ENCODE peak calls at places on chromosomes 2 and 18, in five cellular contexts. G, T, Y, U and P are unnamed samples.

GRCh38 chr2:153870308-153870707 is 1.4 kb upstream of the GALNT13 start:
- DNase-seq in T (no peak), Y (no peak), U (no peak), G (no peak), P (no peak)

GRCh38 chr2:109475531-109476210 is 138.1 kb downstream of the SEPTIN10 start:
- DNase-seq in U (peak), Y (no peak), G (no peak), T (no peak), P (no peak)

GRCh38 chr2:3091696-3092095 is 285.9 kb downstream of the EIPR1 start:
- DNase-seq in T (no peak), Y (no peak), G (no peak), U (no peak), P (no peak)

GRCh38 chr2:120554625-120555032 is 181.0 kb upstream of the GLI2 start:
- DNase-seq in Y (no peak), G (no peak), U (no peak), T (no peak), P (no peak)

GRCh38 chr2:176099737-176100546 is at the start of gene HOXD12:
- DNase-seq in U (no peak), Y (no peak), G (peak), T (no peak), P (no peak)

GRCh38 chr2:239182981-239183791 is 217.6 kb downstream of the HDAC4 start:
- DNase-seq in G (peak), Y (no peak), U (no peak), T (no peak), P (no peak)

GRCh38 chr2:172107690-172108586 is 5.2 kb upstream of the DLX2 start:
- DNase-seq in G (no peak), Y (no peak), U (no peak), T (no peak), P (no peak)

GRCh38 chr2:40758778-40759177 is 306.9 kb upstream of the SLC8A1 start:
- DNase-seq in Y (no peak), U (no peak), T (no peak), G (no peak), P (no peak)

GRCh38 chr2:71941731-71942575 is 205.7 kb downstream of the CYP26B1 start:
- DNase-seq in Y (no peak), T (no peak), G (no peak), U (no peak), P (peak)

GRCh38 chr2:134169788-134170187 is 84.1 kb upstream of the MGAT5 start:
- DNase-seq in T (no peak), G (no peak), Y (no peak), U (no peak), P (no peak)

GRCh38 chr2:149363953-149364352 is 33.6 kb downstream of the LYPD6 start:
- DNase-seq in T (no peak), U (peak), Y (no peak), G (no peak), P (no peak)

GRCh38 chr2:217610411-217610814 is 392.4 kb downstream of the TNS1 start:
- DNase-seq in T (no peak), U (no peak), G (no peak), Y (no peak), P (no peak)

GRCh38 chr2:149799296-149799695 is 211.7 kb upstream of the MMADHC start:
- DNase-seq in U (peak), Y (no peak), T (no peak), G (no peak), P (no peak)

GRCh38 chr2:10905006-10905871 is 6.5 kb upstream of the KCNF1 start:
- DNase-seq in G (no peak), Y (no peak), U (no peak), T (no peak), P (no peak)

GRCh38 chr2:38466849-38467767 is 90.0 kb upstream of the ATL2 start:
- DNase-seq in U (no peak), Y (no peak), G (no peak), T (no peak), P (no peak)
- TF ChIP-seq CTCF in U (no peak), Y (no peak), G (no peak), T (no peak), P (no peak)

GRCh38 chr18:6044773-6045172 is 149.5 kb upstream of the TMEM200C start:
- DNase-seq in T (no peak), U (no peak), G (no peak), Y (no peak), P (no peak)

GRCh38 chr18:6039055-6039454 is 143.7 kb upstream of the TMEM200C start:
- DNase-seq in Y (peak), G (no peak), U (no peak), T (no peak), P (no peak)

DNA sequence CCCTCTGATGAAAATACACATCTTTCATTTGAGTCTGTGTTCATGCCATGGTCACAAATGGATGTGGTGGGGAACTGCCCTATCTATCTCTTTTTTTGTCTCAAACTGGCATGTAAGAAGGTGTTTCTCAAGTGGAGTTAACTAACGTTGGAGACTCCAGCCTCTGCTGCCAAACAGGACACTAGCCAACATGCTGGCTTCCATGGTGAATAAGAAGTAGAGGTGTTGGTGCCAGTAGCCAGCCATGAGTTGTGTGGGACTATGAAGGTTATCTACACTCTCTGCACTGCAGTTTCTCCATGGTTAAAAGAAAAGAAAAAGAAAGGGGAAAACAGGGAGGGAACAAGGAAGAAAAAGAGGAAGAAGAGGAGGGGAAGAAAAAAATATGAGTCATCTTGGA is 149.0 kb upstream of the TMEM200C start:
- DNase-seq in G (no peak), U (no peak), Y (no peak), T (no peak), P (no peak)
- TF ChIP-seq CTCF in G (no peak), U (no peak), Y (no peak), T (no peak), P (no peak)

DNA sequence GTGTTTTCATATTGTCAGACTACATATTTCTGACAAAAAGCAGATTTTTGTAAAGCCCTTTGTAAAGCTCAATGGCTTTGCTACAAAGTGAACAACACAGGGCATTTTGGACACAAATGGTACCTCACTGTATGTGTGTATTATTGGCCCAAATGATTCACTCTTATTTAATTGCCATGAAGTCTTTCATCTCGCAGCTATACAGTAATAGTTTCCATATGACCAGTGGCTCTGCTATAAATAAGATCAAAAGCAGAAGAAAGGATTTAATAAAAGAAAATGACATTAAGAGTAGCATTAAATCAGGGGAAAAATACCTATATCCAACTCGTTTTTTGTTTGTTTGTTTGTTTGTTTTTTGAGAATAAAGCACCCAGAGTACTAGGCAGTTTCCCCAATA is 284.0 kb upstream of the CCDC68 start:
- DNase-seq in G (no peak), Y (no peak), T (no peak), U (no peak), P (no peak)
- TF ChIP-seq CTCF in G (no peak), Y (no peak), T (no peak), U (no peak), P (no peak)

GRCh38 chr2:854460-854859 is 96.2 kb upstream of the SNTG2 start:
- DNase-seq in T (no peak), G (peak), U (no peak), Y (peak), P (no peak)
- TF ChIP-seq CTCF in T (peak), G (peak), U (peak), Y (peak), P (peak)

GRCh38 chr2:165924950-165925349 is 28.6 kb downstream of the TTC21B start:
- DNase-seq in U (no peak), G (no peak), T (no peak), Y (no peak), P (no peak)
- TF ChIP-seq CTCF in U (no peak), G (no peak), T (no peak), Y (no peak), P (no peak)